ENCODE peak calls at places on chromosomes 5 and 9, in eight cellular contexts. One of them, this sample, is unnamed.

GRCh38 chr5:157345485-157345884 is 79.6 kb downstream of the CYFIP2 start:
- DNase-seq in IMR-90: no peak
- DNase-seq in GM12891: no peak
- DNase-seq in stomach: no peak
- DNase-seq in uterus: no peak
- DNase-seq in right lobe of liver: no peak
- DNase-seq in testis: no peak
- DNase-seq in body of pancreas: no peak
- DNase-seq in this sample: no peak

GRCh38 chr9:16363073-16363781 is 507.2 kb downstream of the BNC2 start:
- DNase-seq in IMR-90: no peak
- DNase-seq in GM12891: no peak
- DNase-seq in stomach: no peak
- DNase-seq in uterus: no peak
- DNase-seq in right lobe of liver: no peak
- DNase-seq in testis: no peak
- DNase-seq in body of pancreas: no peak
- DNase-seq in this sample: no peak

GRCh38 chr5:10036136-10036535 is 213.6 kb downstream of the ATPSCKMT start:
- DNase-seq in IMR-90: peak
- DNase-seq in GM12891: no peak
- DNase-seq in stomach: no peak
- DNase-seq in uterus: no peak
- DNase-seq in right lobe of liver: no peak
- DNase-seq in testis: no peak
- DNase-seq in body of pancreas: no peak
- DNase-seq in this sample: no peak

GRCh38 chr9:744790-745456 is 96.6 kb upstream of the DMRT1 start:
- DNase-seq in IMR-90: no peak
- DNase-seq in GM12891: no peak
- DNase-seq in stomach: peak
- DNase-seq in uterus: peak
- DNase-seq in right lobe of liver: peak
- DNase-seq in testis: peak
- DNase-seq in body of pancreas: peak
- DNase-seq in this sample: no peak

GRCh38 chr5:93246093-93246855 is 334.7 kb downstream of the NR2F1-AS1 start:
- DNase-seq in IMR-90: peak
- DNase-seq in GM12891: no peak
- DNase-seq in stomach: no peak
- DNase-seq in uterus: peak
- DNase-seq in right lobe of liver: no peak
- DNase-seq in testis: peak
- DNase-seq in body of pancreas: peak
- DNase-seq in this sample: no peak

GRCh38 chr5:176687881-176688280 is 40.6 kb downstream of the TSPAN17 start:
- DNase-seq in IMR-90: no peak
- DNase-seq in GM12891: no peak
- DNase-seq in stomach: no peak
- DNase-seq in uterus: no peak
- DNase-seq in right lobe of liver: no peak
- DNase-seq in testis: no peak
- DNase-seq in body of pancreas: no peak
- DNase-seq in this sample: no peak

GRCh38 chr5:151909628-151910027 is 15.0 kb downstream of the GLRA1 start:
- DNase-seq in IMR-90: no peak
- DNase-seq in GM12891: no peak
- DNase-seq in stomach: no peak
- DNase-seq in uterus: no peak
- DNase-seq in right lobe of liver: no peak
- DNase-seq in testis: no peak
- DNase-seq in body of pancreas: no peak
- DNase-seq in this sample: peak

GRCh38 chr5:32523625-32524024 is 61.7 kb upstream of the SUB1 start:
- DNase-seq in IMR-90: no peak
- DNase-seq in GM12891: no peak
- DNase-seq in stomach: no peak
- DNase-seq in uterus: no peak
- DNase-seq in right lobe of liver: no peak
- DNase-seq in testis: no peak
- DNase-seq in body of pancreas: no peak
- DNase-seq in this sample: no peak

GRCh38 chr5:1105350-1106265 is 6.3 kb downstream of the SLC12A7 start:
- DNase-seq in IMR-90: no peak
- DNase-seq in GM12891: no peak
- DNase-seq in stomach: peak
- DNase-seq in uterus: no peak
- DNase-seq in right lobe of liver: peak
- DNase-seq in testis: no peak
- DNase-seq in body of pancreas: peak
- DNase-seq in this sample: no peak

GRCh38 chr5:132418876-132419275 is 49.4 kb downstream of the SLC22A5 start:
- DNase-seq in IMR-90: no peak
- DNase-seq in GM12891: no peak
- DNase-seq in stomach: no peak
- DNase-seq in uterus: no peak
- DNase-seq in right lobe of liver: no peak
- DNase-seq in testis: no peak
- DNase-seq in body of pancreas: no peak
- DNase-seq in this sample: peak

GRCh38 chr5:107658528-107658927 is 12.2 kb downstream of the EFNA5 start:
- DNase-seq in IMR-90: no peak
- DNase-seq in GM12891: no peak
- DNase-seq in stomach: no peak
- DNase-seq in uterus: no peak
- DNase-seq in right lobe of liver: no peak
- DNase-seq in testis: no peak
- DNase-seq in body of pancreas: no peak
- DNase-seq in this sample: no peak

GRCh38 chr5:151234476-151235238 is 10.8 kb upstream of the CCDC69 start:
- DNase-seq in IMR-90: peak
- DNase-seq in GM12891: peak
- DNase-seq in stomach: peak
- DNase-seq in uterus: peak
- DNase-seq in right lobe of liver: peak
- DNase-seq in testis: peak
- DNase-seq in body of pancreas: peak
- DNase-seq in this sample: peak

GRCh38 chr5:129639331-129639730 is 108.6 kb upstream of the MINAR2 start:
- DNase-seq in IMR-90: no peak
- DNase-seq in GM12891: no peak
- DNase-seq in stomach: no peak
- DNase-seq in uterus: no peak
- DNase-seq in right lobe of liver: no peak
- DNase-seq in testis: no peak
- DNase-seq in body of pancreas: no peak
- DNase-seq in this sample: no peak

GRCh38 chr5:172002310-172002709 is 4.1 kb downstream of the FBXW11 start:
- DNase-seq in IMR-90: no peak
- DNase-seq in GM12891: no peak
- DNase-seq in stomach: no peak
- DNase-seq in uterus: no peak
- DNase-seq in right lobe of liver: no peak
- DNase-seq in testis: no peak
- DNase-seq in body of pancreas: no peak
- DNase-seq in this sample: no peak

GRCh38 chr9:25461416-25461815 is 216.8 kb downstream of the TUSC1 start:
- DNase-seq in IMR-90: no peak
- DNase-seq in GM12891: no peak
- DNase-seq in stomach: no peak
- DNase-seq in uterus: no peak
- DNase-seq in right lobe of liver: no peak
- DNase-seq in testis: no peak
- DNase-seq in body of pancreas: no peak
- DNase-seq in this sample: no peak

DNA sequence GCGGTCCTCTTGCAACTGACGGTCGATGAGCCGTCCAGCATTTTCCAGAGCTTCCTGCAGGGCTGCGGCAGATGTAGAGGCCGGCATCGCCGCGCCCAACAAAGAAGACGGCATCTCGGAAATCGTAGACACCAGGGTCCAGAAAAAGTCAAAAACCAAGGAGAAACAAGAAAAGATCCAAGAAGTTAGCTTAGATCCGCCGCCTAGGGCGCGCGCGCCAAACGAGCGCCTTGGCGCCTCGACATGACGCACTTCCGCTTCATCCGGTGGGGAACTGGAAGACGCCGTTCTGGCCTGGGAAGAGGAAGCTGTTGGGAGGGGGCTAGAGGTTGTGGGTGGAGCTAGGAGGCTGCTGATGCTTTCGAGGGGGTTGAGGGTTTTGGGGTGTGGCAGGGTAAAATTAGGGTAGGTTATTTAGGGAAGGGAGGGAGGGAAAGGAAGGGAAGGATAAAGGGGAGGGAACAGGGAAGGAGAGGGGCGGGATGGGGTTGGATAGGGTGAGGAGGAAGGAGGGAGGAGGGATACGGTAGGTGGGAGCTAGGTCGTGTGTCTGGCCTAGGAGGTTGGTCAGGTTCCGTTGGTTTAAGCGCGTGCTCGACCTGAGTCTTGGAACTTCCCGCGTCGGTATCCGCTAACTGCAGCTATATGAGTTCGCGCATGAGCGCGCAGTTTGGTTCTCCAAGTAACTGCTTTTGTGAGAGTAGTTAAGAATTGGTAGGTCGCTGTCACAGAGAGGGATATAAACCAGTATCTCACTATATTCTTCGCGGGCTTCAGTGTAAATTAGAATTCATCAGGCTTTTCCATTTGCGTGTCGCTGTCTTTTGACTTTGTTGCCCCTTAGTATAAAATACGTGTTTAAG is at the start of gene NUP155:
- DNase-seq in IMR-90: peak
- DNase-seq in GM12891: peak
- DNase-seq in stomach: peak
- DNase-seq in uterus: peak
- DNase-seq in right lobe of liver: peak
- DNase-seq in testis: peak
- DNase-seq in body of pancreas: peak
- DNase-seq in this sample: peak
- TF ChIP-seq POLR2A in IMR-90: peak
- TF ChIP-seq POLR2A in GM12891: peak
- TF ChIP-seq POLR2A in stomach: no peak
- TF ChIP-seq POLR2A in uterus: peak
- TF ChIP-seq POLR2A in right lobe of liver: peak
- TF ChIP-seq POLR2A in testis: no peak
- TF ChIP-seq POLR2A in body of pancreas: no peak
- TF ChIP-seq POLR2A in this sample: peak

GRCh38 chr9:71136696-71137095 is 15.3 kb upstream of the TRPM3 start:
- DNase-seq in IMR-90: no peak
- DNase-seq in GM12891: no peak
- DNase-seq in stomach: no peak
- DNase-seq in uterus: no peak
- DNase-seq in right lobe of liver: no peak
- DNase-seq in testis: no peak
- DNase-seq in body of pancreas: no peak
- DNase-seq in this sample: no peak
- TF ChIP-seq POLR2A in IMR-90: no peak
- TF ChIP-seq POLR2A in GM12891: no peak
- TF ChIP-seq POLR2A in stomach: no peak
- TF ChIP-seq POLR2A in uterus: no peak
- TF ChIP-seq POLR2A in right lobe of liver: no peak
- TF ChIP-seq POLR2A in testis: no peak
- TF ChIP-seq POLR2A in body of pancreas: no peak
- TF ChIP-seq POLR2A in this sample: no peak

GRCh38 chr9:111872886-111873285 is 23.7 kb upstream of the UGCG start:
- DNase-seq in IMR-90: no peak
- DNase-seq in GM12891: no peak
- DNase-seq in stomach: no peak
- DNase-seq in uterus: no peak
- DNase-seq in right lobe of liver: no peak
- DNase-seq in testis: no peak
- DNase-seq in body of pancreas: no peak
- DNase-seq in this sample: no peak

GRCh38 chr9:111874500-111874899 is 22.1 kb upstream of the UGCG start:
- DNase-seq in IMR-90: no peak
- DNase-seq in GM12891: no peak
- DNase-seq in stomach: no peak
- DNase-seq in uterus: no peak
- DNase-seq in right lobe of liver: no peak
- DNase-seq in testis: no peak
- DNase-seq in body of pancreas: no peak
- DNase-seq in this sample: no peak

GRCh38 chr9:111873901-111874300 is 22.7 kb upstream of the UGCG start:
- DNase-seq in IMR-90: no peak
- DNase-seq in GM12891: no peak
- DNase-seq in stomach: no peak
- DNase-seq in uterus: no peak
- DNase-seq in right lobe of liver: no peak
- DNase-seq in testis: no peak
- DNase-seq in body of pancreas: no peak
- DNase-seq in this sample: no peak

GRCh38 chr9:111868475-111868874 is 28.1 kb upstream of the UGCG start:
- DNase-seq in IMR-90: no peak
- DNase-seq in GM12891: no peak
- DNase-seq in stomach: no peak
- DNase-seq in uterus: no peak
- DNase-seq in right lobe of liver: no peak
- DNase-seq in testis: no peak
- DNase-seq in body of pancreas: no peak
- DNase-seq in this sample: no peak

DNA sequence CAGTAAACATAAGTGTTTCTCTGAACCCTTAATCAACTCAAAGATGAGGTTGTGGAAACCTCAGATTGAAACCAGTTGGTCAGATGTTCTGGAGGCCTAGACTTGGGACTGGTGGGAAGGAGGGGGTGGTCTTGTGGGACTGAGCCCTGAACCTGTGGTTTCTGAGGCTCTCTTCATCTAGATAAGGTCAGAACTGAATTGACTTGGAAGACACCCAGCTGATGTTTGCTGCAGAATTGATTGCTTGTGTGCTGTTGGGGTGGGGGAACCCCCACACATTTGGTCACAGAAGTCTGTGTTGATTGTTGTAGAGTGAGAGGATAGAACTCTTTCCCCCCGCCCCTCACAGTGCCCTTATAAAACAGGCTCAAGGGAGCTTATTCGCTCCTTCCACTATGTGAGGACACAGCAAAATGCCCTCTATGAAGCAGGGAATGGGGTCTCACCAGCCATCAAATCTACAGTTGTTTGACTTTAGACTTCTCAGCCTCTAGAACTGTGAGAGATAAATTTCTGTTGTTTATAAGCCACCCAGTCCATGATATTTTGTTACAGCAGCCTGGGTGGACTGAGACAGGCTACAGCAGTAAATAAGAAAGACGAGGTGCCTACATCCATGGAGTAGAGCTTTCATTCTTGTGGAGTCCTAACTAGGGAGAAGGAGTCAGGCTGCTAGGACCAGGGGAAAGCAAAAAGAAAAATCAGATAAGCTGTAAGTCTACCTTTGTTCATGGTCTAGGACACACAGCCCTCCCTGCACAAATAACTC is 25.7 kb upstream of the UGCG start:
- DNase-seq in IMR-90: no peak
- DNase-seq in GM12891: no peak
- DNase-seq in stomach: no peak
- DNase-seq in uterus: no peak
- DNase-seq in right lobe of liver: no peak
- DNase-seq in testis: no peak
- DNase-seq in body of pancreas: no peak
- DNase-seq in this sample: no peak
- TF ChIP-seq POLR2A in IMR-90: no peak
- TF ChIP-seq POLR2A in GM12891: no peak
- TF ChIP-seq POLR2A in stomach: no peak
- TF ChIP-seq POLR2A in uterus: no peak
- TF ChIP-seq POLR2A in right lobe of liver: no peak
- TF ChIP-seq POLR2A in testis: no peak
- TF ChIP-seq POLR2A in body of pancreas: no peak
- TF ChIP-seq POLR2A in this sample: no peak

GRCh38 chr9:92963831-92964606 is 16.7 kb downstream of the FGD3 start:
- DNase-seq in IMR-90: no peak
- DNase-seq in GM12891: no peak
- DNase-seq in stomach: peak
- DNase-seq in uterus: no peak
- DNase-seq in right lobe of liver: peak
- DNase-seq in testis: no peak
- DNase-seq in body of pancreas: peak
- DNase-seq in this sample: no peak
- TF ChIP-seq POLR2A in IMR-90: no peak
- TF ChIP-seq POLR2A in GM12891: peak
- TF ChIP-seq POLR2A in stomach: no peak
- TF ChIP-seq POLR2A in uterus: no peak
- TF ChIP-seq POLR2A in right lobe of liver: no peak
- TF ChIP-seq POLR2A in testis: no peak
- TF ChIP-seq POLR2A in body of pancreas: no peak
- TF ChIP-seq POLR2A in this sample: no peak

This sample was measured in esophagus muscularis mucosa.